ENCODE peak calls at places on chromosomes 1 and 21, in eight cellular contexts. O is neuronal stem cell; A is ACHN; L is iris pigment epithelial cell; R is stimulated activated CD4-positive, alpha-beta T cell treated with anti-CD3 and anti-CD28 coated beads, Interleukin-12 subunit alpha, Interleukin-12 subunit beta, amount 100 ng/mL, for 48 hours; C is stimulated activated CD8-positive, alpha-beta memory T cell treated with anti-CD3 and anti-CD28 coated beads, Interleukin-15, amount 100 ng/mL, for 4 hours; E is H9; F is non-pigmented ciliary epithelial cell. W is an unnamed sample.

GRCh38 chr1:221097479-221098281 is 218.4 kb downstream of the HLX start:
- DNase-seq in O (no peak), A (no peak), L (peak), R (no peak), C (no peak), E (no peak), F (peak), W (no peak)

GRCh38 chr21:36104306-36105300 is 30.3 kb upstream of the CBR3 start:
- DNase-seq in O (peak), A (peak), L (peak), R (peak), C (peak), E (peak), F (no peak), W (no peak)

GRCh38 chr1:219114014-219114413 is 59.7 kb upstream of the LYPLAL1 start:
- DNase-seq in O (no peak), A (no peak), L (no peak), R (no peak), C (no peak), E (no peak), F (no peak), W (no peak)

GRCh38 chr1:117388328-117388727 is 21.1 kb downstream of the MAN1A2 start:
- DNase-seq in O (no peak), A (no peak), L (no peak), R (no peak), C (no peak), E (no peak), F (no peak), W (no peak)

GRCh38 chr1:95642035-95642434 is 408.0 kb downstream of the RWDD3 start:
- DNase-seq in O (no peak), A (no peak), L (no peak), R (no peak), C (no peak), E (no peak), F (no peak), W (no peak)

GRCh38 chr21:45481977-45482898 is 60.0 kb downstream of the SLC19A1 start:
- DNase-seq in O (no peak), A (no peak), L (no peak), R (no peak), C (no peak), E (no peak), F (no peak), W (peak)

GRCh38 chr1:245512181-245512888 is 357.6 kb downstream of the KIF26B start:
- DNase-seq in O (no peak), A (peak), L (peak), R (no peak), C (no peak), E (no peak), F (no peak), W (no peak)

GRCh38 chr1:155322571-155322952 is 1.9 kb downstream of the RUSC1 start:
- DNase-seq in O (no peak), A (peak), L (peak), R (no peak), C (no peak), E (no peak), F (no peak), W (no peak)

GRCh38 chr1:7293702-7294630 is 477.1 kb upstream of the VAMP3 start:
- DNase-seq in O (no peak), A (no peak), L (no peak), R (no peak), C (no peak), E (peak), F (no peak), W (no peak)

GRCh38 chr1:43510621-43511020 is 20.1 kb upstream of the PTPRF start:
- DNase-seq in O (no peak), A (no peak), L (no peak), R (no peak), C (no peak), E (no peak), F (no peak), W (no peak)

GRCh38 chr21:38310619-38311018 is 53.8 kb downstream of the KCNJ15 start:
- DNase-seq in O (no peak), A (no peak), L (peak), R (no peak), C (no peak), E (no peak), F (no peak), W (no peak)

GRCh38 chr1:229940689-229941088 is 126.3 kb upstream of the GALNT2 start:
- DNase-seq in O (no peak), A (no peak), L (peak), R (no peak), C (no peak), E (no peak), F (peak), W (no peak)

GRCh38 chr1:35808376-35809155 is 750 bp downstream of the AGO4 start:
- DNase-seq in O (peak), A (peak), L (peak), R (no peak), C (no peak), E (peak), F (no peak), W (peak)

GRCh38 chr1:1614204-1614953 is 921 bp upstream of the MIB2 start:
- DNase-seq in O (no peak), A (no peak), L (peak), R (peak), C (no peak), E (peak), F (peak), W (peak)

GRCh38 chr1:19260211-19261138 is 8.9 kb downstream of the MRTO4 start:
- DNase-seq in O (no peak), A (peak), L (peak), R (no peak), C (no peak), E (no peak), F (peak), W (no peak)

GRCh38 chr1:146051452-146051852 is 29.9 kb upstream of the HJV start:
- DNase-seq in O (no peak), A (no peak), L (no peak), R (no peak), C (no peak), E (no peak), F (no peak), W (no peak)

GRCh38 chr1:197440730-197441129 is 172.7 kb downstream of the CRB1 start:
- DNase-seq in O (no peak), A (no peak), L (no peak), R (no peak), C (no peak), E (no peak), F (no peak), W (no peak)

GRCh38 chr1:208731976-208732821 is 488.0 kb upstream of the PLXNA2 start:
- DNase-seq in O (no peak), A (peak), L (no peak), R (no peak), C (no peak), E (no peak), F (no peak), W (no peak)

GRCh38 chr1:61157420-61157987 is 75.1 kb downstream of the NFIA start:
- DNase-seq in O (no peak), A (peak), L (peak), R (no peak), C (no peak), E (no peak), F (peak), W (peak)

GRCh38 chr21:18340387-18340942 is 63.1 kb downstream of the TMPRSS15 start:
- DNase-seq in O (no peak), A (no peak), L (no peak), R (no peak), C (no peak), E (no peak), F (no peak), W (no peak)

GRCh38 chr21:45224189-45224938 is 63.3 kb downstream of the POFUT2 start:
- DNase-seq in O (no peak), A (no peak), L (no peak), R (no peak), C (no peak), E (no peak), F (no peak), W (no peak)

GRCh38 chr1:38528600-38528999 is 331.0 kb downstream of the RRAGC start:
- DNase-seq in O (no peak), A (no peak), L (no peak), R (no peak), C (no peak), E (no peak), F (no peak), W (no peak)